ENCODE peak calls at places on chromosomes 16 and 17, in nine cellular contexts. M is RPMI7951, W is COR-L47, X is HEK293T, F is GM18507, G is T-helper 2 cell, B is OCI-LY7, L is GOT3, P is iris pigment epithelial cell. N is an unnamed sample.

GRCh38 chr17:7289256-7290032 is 5.0 kb downstream of the YBX2 start:
- DNase-seq in M (no peak), W (no peak), X (no peak), F (no peak), G (no peak), B (no peak), L (no peak), P (no peak), N (no peak)

GRCh38 chr16:27401768-27402568 is at the start of gene IL21R:
- DNase-seq in M (peak), W (no peak), X (no peak), F (peak), G (peak), B (peak), L (no peak), P (peak), N (peak)

GRCh38 chr16:23132921-23133532 is 16.2 kb downstream of the USP31 start:
- DNase-seq in M (peak), W (no peak), X (no peak), F (no peak), G (no peak), B (no peak), L (no peak), P (peak), N (peak)

GRCh38 chr17:78925662-78926555 is 722 bp upstream of the TIMP2 start:
- DNase-seq in M (peak), W (no peak), X (peak), F (no peak), G (no peak), B (no peak), L (no peak), P (peak), N (peak)

GRCh38 chr17:40556198-40556661 is 9.0 kb downstream of the CCR7 start:
- DNase-seq in M (no peak), W (no peak), X (no peak), F (no peak), G (no peak), B (no peak), L (no peak), P (no peak), N (no peak)

GRCh38 chr16:69194488-69194887 is 7.5 kb downstream of the SNTB2 start:
- DNase-seq in M (no peak), W (no peak), X (no peak), F (no peak), G (no peak), B (no peak), L (no peak), P (no peak), N (peak)

GRCh38 chr16:31010943-31011342 is 505 bp upstream of the STX1B start:
- DNase-seq in M (no peak), W (no peak), X (no peak), F (no peak), G (no peak), B (no peak), L (no peak), P (no peak), N (no peak)

GRCh38 chr16:3058173-3059030 is 7.0 kb upstream of the IL32 start:
- DNase-seq in M (no peak), W (peak), X (peak), F (no peak), G (peak), B (peak), L (no peak), P (peak), N (peak)

GRCh38 chr16:80594756-80595155 is 54.0 kb downstream of the DYNLRB2 start:
- DNase-seq in M (peak), W (no peak), X (no peak), F (no peak), G (no peak), B (no peak), L (no peak), P (no peak), N (no peak)

GRCh38 chr16:66081967-66082366 is 284.5 kb upstream of the CDH5 start:
- DNase-seq in M (peak), W (no peak), X (no peak), F (no peak), G (no peak), B (no peak), L (no peak), P (peak), N (no peak)

GRCh38 chr17:73494096-73494954 is 149.9 kb downstream of the SDK2 start:
- DNase-seq in M (no peak), W (no peak), X (no peak), F (no peak), G (no peak), B (no peak), L (no peak), P (no peak), N (no peak)

N was measured in sigmoid colon.